ENCODE peak calls at places on chromosomes 2 and 18, in four cellular contexts. D is tibial nerve, M is brain microvascular endothelial cell, W is choroid plexus epithelial cell. R is an unnamed sample.

GRCh38 chr18:24227976-24228660 is 89.3 kb downstream of the CABYR start:
- DNase-seq in D (no peak), M (peak), W (peak), R (no peak)

GRCh38 chr18:62566199-62566598 is 43.4 kb downstream of the ZCCHC2 start:
- DNase-seq in D (peak), M (no peak), W (peak), R (no peak)

GRCh38 chr2:196059491-196059960 is 9.1 kb downstream of the DNAH7 start:
- DNase-seq in D (no peak), M (no peak), W (peak), R (no peak)

GRCh38 chr2:237697586-237698337 is 70.4 kb downstream of the LRRFIP1 start:
- DNase-seq in D (no peak), M (no peak), W (peak), R (no peak)

GRCh38 chr2:128615571-128615970 is 296.9 kb upstream of the HS6ST1 start:
- DNase-seq in D (no peak), M (no peak), W (no peak), R (no peak)

GRCh38 chr2:6352247-6352646 is 513.5 kb downstream of the CMPK2 start:
- DNase-seq in D (no peak), M (no peak), W (no peak), R (peak)

GRCh38 chr2:99101697-99102096 is 39.8 kb upstream of the C2orf15 start:
- DNase-seq in D (no peak), M (no peak), W (peak), R (no peak)

GRCh38 chr2:105802587-105802986 is 57.9 kb downstream of the NCK2 start:
- DNase-seq in D (no peak), M (no peak), W (no peak), R (peak)

GRCh38 chr2:190408538-190409271 is 550 bp downstream of the MFSD6 start:
- DNase-seq in D (no peak), M (no peak), W (no peak), R (peak)

GRCh38 chr2:218168635-218169462 is 2.1 kb upstream of the CXCR1 start:
- DNase-seq in D (peak), M (peak), W (peak), R (peak)

GRCh38 chr2:46701152-46701551 is 214.5 kb downstream of the MCFD2 start:
- DNase-seq in D (no peak), M (no peak), W (peak), R (no peak)

GRCh38 chr18:49725809-49726514 is 87.4 kb downstream of the ACAA2 start:
- DNase-seq in D (peak), M (peak), W (peak), R (no peak)

GRCh38 chr18:76791106-76791505 is 31.3 kb upstream of the ZNF236 start:
- DNase-seq in D (no peak), M (no peak), W (no peak), R (no peak)

GRCh38 chr2:44623622-44624351 is 262.0 kb downstream of the CAMKMT start:
- DNase-seq in D (no peak), M (no peak), W (no peak), R (no peak)

GRCh38 chr18:12336887-12337286 is 28.8 kb downstream of the TUBB6 start:
- DNase-seq in D (no peak), M (peak), W (peak), R (no peak)

GRCh38 chr18:21433436-21433835 is 167.1 kb downstream of the ESCO1 start:
- DNase-seq in D (no peak), M (no peak), W (no peak), R (no peak)

GRCh38 chr18:80046961-80047541 is 12.8 kb downstream of the RBFA start:
- DNase-seq in D (no peak), M (no peak), W (no peak), R (no peak)

GRCh38 chr2:74142340-74142739 is 5.4 kb downstream of the BOLA3 start:
- DNase-seq in D (no peak), M (no peak), W (peak), R (no peak)

GRCh38 chr2:74138219-74138951 is 9.3 kb downstream of the BOLA3 start:
- DNase-seq in D (no peak), M (no peak), W (no peak), R (no peak)

GRCh38 chr2:74137651-74138050 is 10.1 kb downstream of the BOLA3 start:
- DNase-seq in D (no peak), M (no peak), W (no peak), R (no peak)

DNA sequence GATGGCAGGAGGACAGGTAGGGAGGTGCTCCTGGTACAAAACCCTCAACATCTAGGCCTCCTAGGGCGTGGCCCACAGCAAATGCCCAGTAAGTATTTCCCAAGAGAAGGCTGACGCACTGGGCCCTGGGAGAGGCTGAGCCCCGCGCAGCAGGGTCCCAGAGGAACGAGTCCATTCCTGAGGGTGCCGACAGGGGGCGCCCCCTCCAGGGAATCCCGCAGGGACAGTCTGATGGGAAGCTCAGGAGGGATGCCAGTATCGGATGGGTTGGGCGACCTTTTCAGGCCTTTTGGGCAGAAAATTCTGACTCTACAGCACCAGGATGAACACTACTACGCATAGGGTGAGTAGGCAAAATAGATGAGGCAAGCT is 8.8 kb downstream of the BOLA3 start:
- DNase-seq in D (no peak), M (no peak), W (no peak), R (no peak)
- TF ChIP-seq CTCF in D (no peak), M (peak), W (peak), R (no peak)

GRCh38 chr18:27428120-27428519 is 243.0 kb upstream of the CHST9 start:
- DNase-seq in D (no peak), M (no peak), W (peak), R (no peak)
- TF ChIP-seq CTCF in D (no peak), M (peak), W (peak), R (no peak)

GRCh38 chr2:194867328-194867727 is 789.7 kb upstream of the SLC39A10 start:
- DNase-seq in D (no peak), M (no peak), W (peak), R (no peak)
- TF ChIP-seq CTCF in D (no peak), M (peak), W (peak), R (no peak)

DNA sequence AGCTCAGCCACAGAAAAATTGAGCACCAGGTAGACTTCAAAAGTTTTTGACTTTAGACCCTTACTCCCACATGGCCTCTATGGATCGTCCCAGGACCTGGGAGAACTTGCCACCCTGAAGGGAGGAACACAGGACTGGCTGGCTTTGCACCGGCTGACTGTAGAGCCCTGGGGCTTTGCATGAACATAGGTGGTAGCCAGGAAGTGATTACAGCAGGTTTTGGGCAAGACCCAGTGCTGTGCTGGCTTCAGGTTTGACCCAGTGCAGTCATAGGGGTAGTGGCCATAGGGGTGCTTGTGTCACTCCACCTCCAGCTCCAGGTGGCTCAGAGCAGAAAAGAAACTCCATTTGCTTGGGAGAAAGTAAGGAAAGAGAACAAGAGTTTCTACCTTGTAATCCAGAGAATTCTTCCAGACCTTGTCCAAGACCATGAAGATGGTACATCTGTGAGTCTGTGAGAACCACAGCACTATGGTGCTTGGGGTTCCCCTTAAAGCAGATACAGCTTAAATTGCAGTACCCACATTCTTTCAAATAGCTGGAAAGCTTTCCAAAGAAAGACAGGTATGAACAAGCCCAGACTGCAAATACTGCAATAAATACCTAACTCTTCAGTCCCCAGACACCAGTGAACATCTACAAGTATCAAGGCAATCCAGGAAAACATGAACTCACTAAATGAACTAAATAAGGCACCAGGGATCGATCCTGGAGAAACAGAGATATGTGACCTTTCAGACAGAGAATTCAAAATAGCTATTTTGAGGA is 13.0 kb upstream of the SESTD1 start:
- DNase-seq in D (no peak), M (no peak), W (no peak), R (no peak)
- TF ChIP-seq CTCF in D (no peak), M (no peak), W (no peak), R (no peak)

R was measured in GM10248.